ENCODE peak calls at places on chromosome 17, in seven cellular contexts. R is LoVo; Y is NCI-H146; V is non-pigmented ciliary epithelial cell; Z is CD4-positive, alpha-beta T cell; T is M059J; J is neural crest cell. H is an unnamed sample.

GRCh38 chr17:45424769-45425124 is 7.9 kb downstream of the ARHGAP27 start:
- DNase-seq in R (no peak), Y (no peak), V (no peak), Z (no peak), T (no peak), J (no peak), H (no peak)

GRCh38 chr17:59406278-59406677 is 74.8 kb downstream of the YPEL2 start:
- DNase-seq in R (no peak), Y (no peak), V (no peak), Z (no peak), T (no peak), J (no peak), H (no peak)

GRCh38 chr17:1752425-1752941 is 9.4 kb upstream of the SERPINF1 start:
- DNase-seq in R (peak), Y (peak), V (no peak), Z (no peak), T (peak), J (no peak), H (peak)

GRCh38 chr17:56898874-56899273 is 15.0 kb downstream of the TRIM25 start:
- DNase-seq in R (no peak), Y (no peak), V (no peak), Z (no peak), T (no peak), J (no peak), H (no peak)

GRCh38 chr17:9284884-9285283 is 263.6 kb downstream of the NTN1 start:
- DNase-seq in R (no peak), Y (no peak), V (no peak), Z (no peak), T (no peak), J (no peak), H (no peak)

GRCh38 chr17:71600137-71600789 is 520.6 kb upstream of the SOX9 start:
- DNase-seq in R (no peak), Y (no peak), V (no peak), Z (no peak), T (no peak), J (no peak), H (no peak)

GRCh38 chr17:1058423-1059130 is 61.6 kb downstream of the TIMM22 start:
- DNase-seq in R (peak), Y (peak), V (no peak), Z (peak), T (peak), J (peak), H (peak)

GRCh38 chr17:50468120-50469004 is at the start of gene CHAD:
- DNase-seq in R (no peak), Y (no peak), V (no peak), Z (no peak), T (no peak), J (no peak), H (no peak)

GRCh38 chr17:7673239-7673638 is 14.1 kb downstream of the TP53 start:
- DNase-seq in R (no peak), Y (no peak), V (no peak), Z (peak), T (no peak), J (peak), H (no peak)

GRCh38 chr17:77385750-77386501 is 245.2 kb downstream of the SEC14L1 start:
- DNase-seq in R (no peak), Y (no peak), V (no peak), Z (no peak), T (peak), J (no peak), H (no peak)

GRCh38 chr17:68514809-68515208 is 2.6 kb downstream of the PRKAR1A start:
- DNase-seq in R (no peak), Y (no peak), V (no peak), Z (no peak), T (no peak), J (no peak), H (no peak)

GRCh38 chr17:67047382-67047781 is 3.0 kb downstream of the CACNG1 start:
- DNase-seq in R (no peak), Y (peak), V (no peak), Z (no peak), T (no peak), J (no peak), H (no peak)

GRCh38 chr17:49249292-49249794 is 18.8 kb upstream of the PHOSPHO1 start:
- DNase-seq in R (peak), Y (no peak), V (no peak), Z (no peak), T (peak), J (no peak), H (peak)

GRCh38 chr17:29592850-29593545 is at the start of gene ANKRD13B:
- DNase-seq in R (peak), Y (peak), V (no peak), Z (peak), T (no peak), J (peak), H (peak)

GRCh38 chr17:12738624-12739023 is 50.7 kb upstream of the ARHGAP44 start:
- DNase-seq in R (no peak), Y (no peak), V (no peak), Z (no peak), T (no peak), J (no peak), H (no peak)

GRCh38 chr17:2077040-2077439 is 22.1 kb downstream of the HIC1 start:
- DNase-seq in R (no peak), Y (no peak), V (no peak), Z (no peak), T (no peak), J (no peak), H (no peak)

GRCh38 chr17:67125924-67126323 is 81.6 kb downstream of the CACNG1 start:
- DNase-seq in R (no peak), Y (no peak), V (no peak), Z (no peak), T (peak), J (no peak), H (no peak)

GRCh38 chr17:45935710-45936509 is 41.6 kb downstream of the MAPT start:
- DNase-seq in R (no peak), Y (no peak), V (no peak), Z (no peak), T (no peak), J (no peak), H (no peak)

GRCh38 chr17:16081507-16082087 is 82.0 kb downstream of the TTC19 start:
- DNase-seq in R (no peak), Y (no peak), V (no peak), Z (no peak), T (no peak), J (no peak), H (no peak)

GRCh38 chr17:73767696-73768095 is 123.5 kb upstream of the SDK2 start:
- DNase-seq in R (no peak), Y (no peak), V (no peak), Z (no peak), T (no peak), J (no peak), H (no peak)

GRCh38 chr17:68518063-68518815 is 6.0 kb downstream of the PRKAR1A start:
- DNase-seq in R (no peak), Y (no peak), V (no peak), Z (no peak), T (no peak), J (no peak), H (no peak)

GRCh38 chr17:81429353-81429774 is 34.1 kb downstream of the BAHCC1 start:
- DNase-seq in R (no peak), Y (no peak), V (no peak), Z (peak), T (peak), J (no peak), H (peak)

GRCh38 chr17:68133370-68134045 is 98.0 kb downstream of the KPNA2 start:
- DNase-seq in R (no peak), Y (no peak), V (no peak), Z (no peak), T (no peak), J (no peak), H (no peak)

GRCh38 chr17:70968302-70968701 is 799.0 kb downstream of the KCNJ2 start:
- DNase-seq in R (no peak), Y (no peak), V (no peak), Z (no peak), T (peak), J (no peak), H (no peak)

H was measured in PC-9.